ENCODE peak calls at places on chromosomes 6 and 20, in five cellular contexts. One of them, this sample, is unnamed.

GRCh38 chr6:109762769-109763450 is 71.8 kb downstream of the FIG4 start:
- DNase-seq in H1: no peak
- DNase-seq in mesendoderm: no peak
- DNase-seq in psoas muscle: no peak
- DNase-seq in GM23248: peak; percentile 17
- DNase-seq in this sample: no peak

GRCh38 chr6:131831392-131831791 is 23.6 kb downstream of the ENPP1 start:
- DNase-seq in H1: no peak
- DNase-seq in mesendoderm: no peak
- DNase-seq in psoas muscle: no peak
- DNase-seq in GM23248: peak; percentile 39
- DNase-seq in this sample: no peak

GRCh38 chr6:26555505-26556262 is 17.5 kb downstream of the HMGN4 start:
- DNase-seq in H1: peak; percentile 75
- DNase-seq in mesendoderm: peak; percentile 74
- DNase-seq in psoas muscle: no peak
- DNase-seq in GM23248: peak; percentile 53
- DNase-seq in this sample: no peak

GRCh38 chr6:157629220-157629619 is 193.8 kb upstream of the SNX9 start:
- DNase-seq in H1: no peak
- DNase-seq in mesendoderm: peak; percentile 56
- DNase-seq in psoas muscle: no peak
- DNase-seq in GM23248: no peak
- DNase-seq in this sample: no peak

GRCh38 chr6:79373880-79374279 is 139.4 kb upstream of the HMGN3 start:
- DNase-seq in H1: no peak
- DNase-seq in mesendoderm: no peak
- DNase-seq in psoas muscle: no peak
- DNase-seq in GM23248: no peak
- DNase-seq in this sample: no peak

GRCh38 chr20:19889011-19889953 is 127.9 kb upstream of the NAA20 start:
- DNase-seq in H1: no peak
- DNase-seq in mesendoderm: no peak
- DNase-seq in psoas muscle: peak; percentile 75
- DNase-seq in GM23248: peak; percentile 81
- DNase-seq in this sample: no peak

GRCh38 chr20:63223121-63223825 is 7.3 kb upstream of the YTHDF1 start:
- DNase-seq in H1: peak; percentile 86
- DNase-seq in mesendoderm: peak; percentile 62
- DNase-seq in psoas muscle: no peak
- DNase-seq in GM23248: peak; percentile 51
- DNase-seq in this sample: no peak

GRCh38 chr6:7727951-7728854 is 2.3 kb downstream of the BMP6 start:
- DNase-seq in H1: peak; percentile 77
- DNase-seq in mesendoderm: peak; percentile 65
- DNase-seq in psoas muscle: peak; percentile 59
- DNase-seq in GM23248: peak; percentile 69
- DNase-seq in this sample: no peak

GRCh38 chr20:17747431-17747846 is 47.7 kb downstream of the BANF2 start:
- DNase-seq in H1: no peak
- DNase-seq in mesendoderm: no peak
- DNase-seq in psoas muscle: peak; percentile 61
- DNase-seq in GM23248: peak; percentile 96
- DNase-seq in this sample: no peak

GRCh38 chr6:47206626-47207025 is 103.1 kb downstream of the TNFRSF21 start:
- DNase-seq in H1: no peak
- DNase-seq in mesendoderm: no peak
- DNase-seq in psoas muscle: no peak
- DNase-seq in GM23248: no peak
- DNase-seq in this sample: no peak

GRCh38 chr6:1486387-1486786 is 97.0 kb downstream of the FOXF2 start:
- DNase-seq in H1: no peak
- DNase-seq in mesendoderm: no peak
- DNase-seq in psoas muscle: no peak
- DNase-seq in GM23248: no peak
- DNase-seq in this sample: no peak

GRCh38 chr20:13402171-13402760 is 181.2 kb downstream of the ISM1 start:
- DNase-seq in H1: no peak
- DNase-seq in mesendoderm: no peak
- DNase-seq in psoas muscle: no peak
- DNase-seq in GM23248: peak; percentile 4
- DNase-seq in this sample: no peak

GRCh38 chr20:47453167-47453782 is 48.4 kb upstream of the NCOA3 start:
- DNase-seq in H1: no peak
- DNase-seq in mesendoderm: peak; percentile 73
- DNase-seq in psoas muscle: no peak
- DNase-seq in GM23248: peak; percentile 90
- DNase-seq in this sample: no peak

GRCh38 chr6:14621518-14621917 is 503.9 kb downstream of the CD83 start:
- DNase-seq in H1: no peak
- DNase-seq in mesendoderm: no peak
- DNase-seq in psoas muscle: no peak
- DNase-seq in GM23248: peak; percentile 34
- DNase-seq in this sample: no peak

GRCh38 chr20:46701057-46701456 is 8.4 kb upstream of the SLC2A10 start:
- DNase-seq in H1: no peak
- DNase-seq in mesendoderm: no peak
- DNase-seq in psoas muscle: no peak
- DNase-seq in GM23248: peak; percentile 44
- DNase-seq in this sample: no peak

GRCh38 chr6:111605100-111605748 is 454 bp downstream of the TRAF3IP2 start:
- DNase-seq in H1: peak; percentile 67
- DNase-seq in mesendoderm: peak; percentile 88
- DNase-seq in psoas muscle: peak; percentile 92
- DNase-seq in GM23248: peak; percentile 91
- DNase-seq in this sample: no peak

DNA sequence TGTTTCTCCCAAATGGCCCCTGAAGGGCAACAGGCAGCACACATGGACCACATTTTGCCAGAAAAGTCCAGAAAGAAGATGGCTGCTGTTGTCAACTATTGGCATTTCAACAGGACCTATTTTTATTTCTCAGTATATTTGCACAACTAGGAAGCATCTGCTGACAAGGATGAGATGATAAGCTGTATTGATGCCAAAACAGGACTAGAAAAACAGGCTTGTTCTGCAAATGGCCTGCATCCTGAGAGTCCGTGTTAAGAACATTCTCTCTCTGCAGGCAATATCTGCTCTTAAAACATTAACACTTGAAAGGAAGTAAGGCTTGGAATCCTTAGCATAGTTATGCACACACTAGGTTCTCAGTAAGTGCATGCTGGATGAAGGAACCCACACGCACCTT is 283.7 kb downstream of the ESR1 start:
- DNase-seq in H1: no peak
- DNase-seq in mesendoderm: no peak
- DNase-seq in psoas muscle: no peak
- DNase-seq in GM23248: no peak
- DNase-seq in this sample: no peak
- H3K4me1 ChIP-seq in H1: no peaks in the 10 kb centered on the region
- H3K4me1 ChIP-seq in mesendoderm: peaks cover 6% of the 10 kb centered on the region
- H3K4me1 ChIP-seq in psoas muscle: peaks cover 40% of the 10 kb centered on the region
- H3K4me1 ChIP-seq in GM23248: peaks cover 57% of the 10 kb centered on the region
- H3K4me1 ChIP-seq in this sample: no peaks in the 10 kb centered on the region

GRCh38 chr6:113172531-113172966 is 684.6 kb upstream of the MARCKS start:
- DNase-seq in H1: no peak
- DNase-seq in mesendoderm: no peak
- DNase-seq in psoas muscle: no peak
- DNase-seq in GM23248: no peak
- DNase-seq in this sample: no peak
- H3K27ac ChIP-seq in H1: no peak overlapping the region
- H3K27ac ChIP-seq in mesendoderm: no peak overlapping the region
- H3K27ac ChIP-seq in psoas muscle: no peak overlapping the region
- H3K27ac ChIP-seq in GM23248: no peak overlapping the region
- H3K27ac ChIP-seq in this sample: no peak overlapping the region

GRCh38 chr6:35342258-35343091 is at the start of gene PPARD:
- DNase-seq in H1: peak; percentile 100
- DNase-seq in mesendoderm: peak; percentile 97
- DNase-seq in psoas muscle: peak; percentile 99
- DNase-seq in GM23248: peak; percentile 97
- DNase-seq in this sample: peak; percentile 91

GRCh38 chr6:35343092-35343834 is 905 bp downstream of the PPARD start:
- DNase-seq in H1: no peak
- DNase-seq in mesendoderm: no peak
- DNase-seq in psoas muscle: peak; percentile 82
- DNase-seq in GM23248: peak; percentile 34
- DNase-seq in this sample: no peak

GRCh38 chr6:35341557-35341956 is 801 bp upstream of the PPARD start:
- DNase-seq in H1: no peak
- DNase-seq in mesendoderm: peak; percentile 59
- DNase-seq in psoas muscle: no peak
- DNase-seq in GM23248: no peak
- DNase-seq in this sample: no peak

DNA sequence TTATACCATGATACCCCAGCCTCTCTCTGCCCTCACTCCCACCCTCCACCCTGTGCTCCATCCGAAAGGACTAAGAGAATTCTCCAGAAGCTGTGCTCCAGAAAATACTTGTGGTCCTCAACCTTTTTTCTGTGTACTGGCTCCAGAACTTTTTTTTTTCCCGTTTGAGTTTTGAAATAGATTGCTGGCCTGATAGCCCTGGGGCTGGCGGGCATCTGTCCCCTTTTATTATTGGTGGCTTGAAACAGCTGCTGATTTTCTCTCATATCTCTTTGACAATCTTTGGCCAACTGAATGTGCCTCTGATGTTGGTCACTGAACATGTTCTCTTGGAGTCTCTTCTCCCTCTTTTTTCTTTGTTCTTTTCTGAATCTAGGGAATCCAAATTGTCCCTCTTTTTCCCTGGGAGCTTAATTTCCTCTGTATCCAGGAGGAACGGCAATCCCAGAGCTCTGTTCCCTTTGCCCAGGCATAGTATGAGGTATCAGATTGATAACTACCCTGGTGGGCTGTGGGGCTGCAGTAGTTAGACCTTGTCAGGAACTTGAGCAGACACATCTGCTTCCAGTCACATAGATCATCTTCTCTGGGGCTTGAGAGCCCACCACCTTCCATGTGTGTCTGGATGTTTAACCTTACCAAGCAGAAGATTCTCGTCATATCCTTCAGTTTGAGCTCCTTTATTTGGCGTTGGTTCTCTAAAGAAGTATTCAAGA is 1.6 kb downstream of the PPARD start:
- DNase-seq in H1: no peak
- DNase-seq in mesendoderm: no peak
- DNase-seq in psoas muscle: no peak
- DNase-seq in GM23248: no peak
- DNase-seq in this sample: no peak
- H3K4me3 ChIP-seq in H1: no peak overlapping the region
- H3K4me3 ChIP-seq in mesendoderm: no peak overlapping the region
- H3K4me3 ChIP-seq in psoas muscle: peak overlapping the region; percentile 99
- H3K4me3 ChIP-seq in GM23248: peak overlapping the region; percentile 97
- H3K4me3 ChIP-seq in this sample: no peak overlapping the region

DNA sequence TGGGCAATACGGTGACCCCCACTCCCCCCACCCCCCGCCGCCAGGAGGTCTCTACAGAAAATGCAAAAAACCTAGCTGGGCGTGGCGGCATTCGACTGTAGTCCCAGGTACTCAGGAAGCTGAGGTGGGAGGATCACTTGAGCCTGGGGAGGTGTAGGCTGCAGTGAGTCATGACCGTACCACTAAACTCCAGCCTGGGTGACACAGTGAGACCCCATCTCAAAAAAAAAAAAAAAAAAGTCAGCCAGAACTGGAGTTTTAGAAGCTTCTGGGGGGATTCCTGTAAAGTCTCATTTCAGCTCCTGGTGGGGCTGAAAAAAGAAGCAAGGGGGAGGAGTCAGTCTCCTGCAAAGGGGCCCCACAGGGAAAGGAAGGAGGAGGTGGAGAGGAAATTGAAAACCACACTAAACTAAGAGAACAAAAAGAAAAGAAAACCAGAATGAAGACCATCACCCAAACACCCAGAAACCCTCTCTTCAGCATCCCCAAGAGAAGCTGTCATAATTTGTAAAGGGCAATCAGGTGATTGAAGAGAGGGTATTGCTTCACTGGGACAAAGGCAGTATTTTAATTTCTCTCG is 50.4 kb downstream of the NOL4L start:
- DNase-seq in H1: no peak
- DNase-seq in mesendoderm: peak; percentile 48
- DNase-seq in psoas muscle: no peak
- DNase-seq in GM23248: no peak
- DNase-seq in this sample: no peak
- H3K4me1 ChIP-seq in H1: peaks cover 10% of the 10 kb centered on the region
- H3K4me1 ChIP-seq in mesendoderm: peaks cover 5% of the 10 kb centered on the region
- H3K4me1 ChIP-seq in psoas muscle: no peaks in the 10 kb centered on the region
- H3K4me1 ChIP-seq in GM23248: no peaks in the 10 kb centered on the region
- H3K4me1 ChIP-seq in this sample: peaks cover 14% of the 10 kb centered on the region

GRCh38 chr6:3377536-3378397 is 79.1 kb downstream of the SLC22A23 start:
- DNase-seq in H1: no peak
- DNase-seq in mesendoderm: peak; percentile 49
- DNase-seq in psoas muscle: no peak
- DNase-seq in GM23248: peak; percentile 30
- DNase-seq in this sample: no peak
- H3K27ac ChIP-seq in H1: no peak overlapping the region
- H3K27ac ChIP-seq in mesendoderm: no peak overlapping the region
- H3K27ac ChIP-seq in psoas muscle: peak overlapping the region; percentile 21
- H3K27ac ChIP-seq in GM23248: no peak overlapping the region
- H3K27ac ChIP-seq in this sample: no peak overlapping the region

DNA sequence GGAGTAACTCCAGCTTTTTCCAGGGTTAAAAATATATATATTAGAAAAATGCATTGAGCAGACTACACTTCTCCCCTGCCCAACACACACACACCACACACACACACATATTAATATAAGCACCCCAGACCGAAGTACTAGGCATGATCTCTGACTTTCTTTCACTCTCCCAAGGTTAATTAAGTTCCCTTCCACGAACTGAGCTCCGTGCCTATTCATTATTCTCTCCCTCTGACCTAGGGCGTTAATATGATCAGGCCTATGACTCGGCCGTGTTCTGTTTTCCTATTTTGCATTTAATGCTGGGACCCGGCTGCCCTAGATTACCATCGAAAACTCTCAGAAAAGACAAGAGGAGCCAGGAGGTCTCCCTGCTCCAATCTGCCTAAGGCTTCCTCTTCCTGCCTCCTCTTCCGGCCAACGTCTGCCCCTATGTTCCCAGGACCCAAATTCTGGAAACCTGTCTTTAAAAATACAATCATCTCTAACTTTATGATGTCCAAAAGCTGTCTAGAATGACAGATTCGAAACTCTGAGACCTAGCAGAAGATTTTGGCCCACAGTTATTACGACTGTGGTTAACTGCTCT is 6.1 kb upstream of the POU3F2 start:
- DNase-seq in H1: no peak
- DNase-seq in mesendoderm: no peak
- DNase-seq in psoas muscle: no peak
- DNase-seq in GM23248: no peak
- DNase-seq in this sample: no peak
- H3K4me3 ChIP-seq in H1: peak overlapping the region; percentile 29
- H3K4me3 ChIP-seq in mesendoderm: no peak overlapping the region
- H3K4me3 ChIP-seq in psoas muscle: no peak overlapping the region
- H3K4me3 ChIP-seq in GM23248: no peak overlapping the region
- H3K4me3 ChIP-seq in this sample: no peak overlapping the region